ENCODE peak calls at places on chromosomes 13 and 19, in seven cellular contexts. One of them, this sample, is unnamed.
A peak's percentile ranks its signal among the peaks of the same experiment; 100 is the strongest.

GRCh38 chr19:31461814-31462539 is 112.7 kb upstream of the TSHZ3 start:
- DNase-seq in fibroblast of lung: peak; percentile 6
- DNase-seq in adrenal gland: no peak
- DNase-seq in GM12864: no peak
- DNase-seq in GM23338: peak; percentile 47
- DNase-seq in stomach: no peak
- DNase-seq in heart right ventricle: no peak
- DNase-seq in this sample: peak; percentile 73

GRCh38 chr13:35789335-35790166 is 313.1 kb upstream of the MAB21L1 start:
- DNase-seq in heart right ventricle: no peak
- DNase-seq in GM12864: no peak
- DNase-seq in fibroblast of lung: peak; percentile 43
- DNase-seq in adrenal gland: no peak
- DNase-seq in stomach: no peak
- DNase-seq in GM23338: peak; percentile 53
- DNase-seq in this sample: peak; percentile 65

GRCh38 chr19:38417544-38418506 is 8.2 kb downstream of the RASGRP4 start:
- DNase-seq in heart right ventricle: peak; percentile 67
- DNase-seq in fibroblast of lung: no peak
- DNase-seq in GM23338: peak; percentile 92
- DNase-seq in GM12864: peak; percentile 38
- DNase-seq in stomach: peak; percentile 63
- DNase-seq in adrenal gland: peak; percentile 63
- DNase-seq in this sample: no peak

GRCh38 chr13:109309625-109310363 is 476.6 kb downstream of the IRS2 start:
- DNase-seq in GM23338: no peak
- DNase-seq in heart right ventricle: no peak
- DNase-seq in adrenal gland: no peak
- DNase-seq in stomach: peak; percentile 43
- DNase-seq in GM12864: no peak
- DNase-seq in fibroblast of lung: no peak
- DNase-seq in this sample: no peak

GRCh38 chr13:81874681-81875661 is 1534.0 kb upstream of the SPRY2 start:
- DNase-seq in stomach: no peak
- DNase-seq in adrenal gland: no peak
- DNase-seq in heart right ventricle: no peak
- DNase-seq in GM23338: peak; percentile 89
- DNase-seq in fibroblast of lung: no peak
- DNase-seq in GM12864: no peak
- DNase-seq in this sample: no peak

GRCh38 chr19:45972081-45972943 is 1.4 kb downstream of the NOVA2 start:
- DNase-seq in heart right ventricle: no peak
- DNase-seq in fibroblast of lung: peak; percentile 3
- DNase-seq in GM12864: no peak
- DNase-seq in GM23338: no peak
- DNase-seq in stomach: no peak
- DNase-seq in adrenal gland: peak; percentile 70
- DNase-seq in this sample: no peak

GRCh38 chr13:114096811-114097503 is 35.5 kb downstream of the RASA3 start:
- DNase-seq in stomach: no peak
- DNase-seq in fibroblast of lung: no peak
- DNase-seq in GM23338: no peak
- DNase-seq in adrenal gland: peak; percentile 64
- DNase-seq in GM12864: no peak
- DNase-seq in heart right ventricle: no peak
- DNase-seq in this sample: no peak

GRCh38 chr13:113616991-113617749 is 32.6 kb downstream of the TFDP1 start:
- DNase-seq in stomach: peak; percentile 44
- DNase-seq in GM12864: no peak
- DNase-seq in fibroblast of lung: peak; percentile 73
- DNase-seq in heart right ventricle: no peak
- DNase-seq in adrenal gland: no peak
- DNase-seq in GM23338: peak; percentile 69
- DNase-seq in this sample: no peak

GRCh38 chr13:91308299-91308698 is 39.2 kb upstream of the MIR17HG start:
- DNase-seq in GM12864: no peak
- DNase-seq in fibroblast of lung: no peak
- DNase-seq in adrenal gland: no peak
- DNase-seq in GM23338: peak; percentile 60
- DNase-seq in stomach: no peak
- DNase-seq in heart right ventricle: no peak
- DNase-seq in this sample: no peak

GRCh38 chr13:106521101-106521799 is 14.2 kb downstream of the EFNB2 start:
- DNase-seq in stomach: no peak
- DNase-seq in fibroblast of lung: no peak
- DNase-seq in GM12864: no peak
- DNase-seq in GM23338: peak; percentile 43
- DNase-seq in adrenal gland: no peak
- DNase-seq in heart right ventricle: no peak
- DNase-seq in this sample: no peak

GRCh38 chr13:95301135-95301946 is at the start of gene ABCC4:
- DNase-seq in adrenal gland: peak; percentile 62
- DNase-seq in heart right ventricle: peak; percentile 69
- DNase-seq in GM12864: no peak
- DNase-seq in fibroblast of lung: peak; percentile 72
- DNase-seq in GM23338: peak; percentile 84
- DNase-seq in stomach: peak; percentile 70
- DNase-seq in this sample: peak; percentile 66
- H3K4me3 ChIP-seq in adrenal gland: no peak within 1 kb of the TSS
- H3K4me3 ChIP-seq in heart right ventricle: peak within 1 kb of the TSS; percentile 54
- H3K4me3 ChIP-seq in GM12864: peak within 1 kb of the TSS; percentile 65
- H3K4me3 ChIP-seq in fibroblast of lung: peak within 1 kb of the TSS; percentile 96
- H3K4me3 ChIP-seq in GM23338: peak within 1 kb of the TSS; percentile 79
- H3K4me3 ChIP-seq in stomach: peak within 1 kb of the TSS; percentile 83
- H3K4me3 ChIP-seq in this sample: peak within 1 kb of the TSS; percentile 91

GRCh38 chr19:30074096-30074495 is 132.1 kb downstream of the URI1 start:
- DNase-seq in adrenal gland: no peak
- DNase-seq in heart right ventricle: no peak
- DNase-seq in fibroblast of lung: no peak
- DNase-seq in GM12864: no peak
- DNase-seq in GM23338: no peak
- DNase-seq in stomach: no peak
- DNase-seq in this sample: no peak
- TF ChIP-seq CTCF in adrenal gland: no peak
- TF ChIP-seq CTCF in heart right ventricle: no peak
- TF ChIP-seq CTCF in fibroblast of lung: no peak
- TF ChIP-seq CTCF in GM12864: no peak
- TF ChIP-seq CTCF in GM23338: no peak
- TF ChIP-seq CTCF in stomach: no peak
- TF ChIP-seq CTCF in this sample: no peak

GRCh38 chr19:36421749-36422481 is 3.5 kb upstream of the ZFP82 start:
- DNase-seq in adrenal gland: no peak
- DNase-seq in heart right ventricle: no peak
- DNase-seq in stomach: no peak
- DNase-seq in fibroblast of lung: peak; percentile 24
- DNase-seq in GM23338: peak; percentile 23
- DNase-seq in GM12864: no peak
- DNase-seq in this sample: no peak

GRCh38 chr19:36417752-36418286 is 625 bp downstream of the ZFP82 start:
- DNase-seq in adrenal gland: no peak
- DNase-seq in heart right ventricle: peak; percentile 13
- DNase-seq in fibroblast of lung: no peak
- DNase-seq in GM12864: no peak
- DNase-seq in GM23338: peak; percentile 45
- DNase-seq in stomach: no peak
- DNase-seq in this sample: no peak

GRCh38 chr19:36418287-36419001 is at the start of gene ZFP82:
- DNase-seq in adrenal gland: peak; percentile 85
- DNase-seq in GM12864: peak; percentile 69
- DNase-seq in stomach: peak; percentile 58
- DNase-seq in heart right ventricle: peak; percentile 90
- DNase-seq in GM23338: peak; percentile 95
- DNase-seq in fibroblast of lung: peak; percentile 81
- DNase-seq in this sample: peak; percentile 77

GRCh38 chr19:36423925-36424324 is 5.5 kb upstream of the ZFP82 start:
- DNase-seq in GM12864: no peak
- DNase-seq in GM23338: peak; percentile 54
- DNase-seq in heart right ventricle: no peak
- DNase-seq in fibroblast of lung: no peak
- DNase-seq in adrenal gland: no peak
- DNase-seq in stomach: no peak
- DNase-seq in this sample: no peak

GRCh38 chr19:36420961-36421748 is 2.7 kb upstream of the ZFP82 start:
- DNase-seq in GM23338: peak; percentile 76
- DNase-seq in GM12864: no peak
- DNase-seq in stomach: no peak
- DNase-seq in heart right ventricle: peak; percentile 54
- DNase-seq in adrenal gland: peak; percentile 57
- DNase-seq in fibroblast of lung: peak; percentile 71
- DNase-seq in this sample: peak; percentile 28
- H3K4me3 ChIP-seq in GM23338: peak overlapping the region; percentile 76
- H3K4me3 ChIP-seq in GM12864: no peak overlapping the region
- H3K4me3 ChIP-seq in stomach: peak overlapping the region; percentile 45
- H3K4me3 ChIP-seq in heart right ventricle: peak overlapping the region; percentile 36
- H3K4me3 ChIP-seq in adrenal gland: no peak overlapping the region
- H3K4me3 ChIP-seq in fibroblast of lung: peak overlapping the region; percentile 47
- H3K4me3 ChIP-seq in this sample: peak overlapping the region; percentile 48

GRCh38 chr13:52450793-52451116 is 321 bp upstream of the VPS36 start:
- DNase-seq in fibroblast of lung: no peak
- DNase-seq in adrenal gland: no peak
- DNase-seq in stomach: no peak
- DNase-seq in GM12864: no peak
- DNase-seq in heart right ventricle: no peak
- DNase-seq in GM23338: no peak
- DNase-seq in this sample: no peak
- TF ChIP-seq CTCF in fibroblast of lung: no peak
- TF ChIP-seq CTCF in adrenal gland: no peak
- TF ChIP-seq CTCF in stomach: no peak
- TF ChIP-seq CTCF in GM12864: no peak
- TF ChIP-seq CTCF in heart right ventricle: no peak
- TF ChIP-seq CTCF in GM23338: no peak
- TF ChIP-seq CTCF in this sample: no peak

DNA sequence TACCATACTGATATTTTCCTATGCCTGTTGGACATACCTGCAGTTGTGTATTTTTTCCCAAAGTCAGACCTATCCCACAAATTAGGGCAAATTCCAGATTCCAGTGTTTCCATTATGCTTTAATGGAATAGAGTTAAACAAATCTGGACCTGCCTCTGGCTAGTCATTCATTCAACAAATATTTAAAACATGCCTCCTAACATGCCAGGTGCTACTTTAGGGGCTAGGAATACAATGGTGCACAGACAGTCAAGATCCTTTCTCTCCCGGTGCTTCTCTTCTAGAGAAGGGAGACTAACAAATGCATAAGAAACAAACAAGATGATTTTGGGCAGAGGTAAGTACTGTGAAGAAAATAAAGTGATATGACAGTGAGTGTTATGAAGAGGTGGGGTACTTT is 7.5 kb upstream of the WDFY2 start:
- DNase-seq in adrenal gland: no peak
- DNase-seq in stomach: no peak
- DNase-seq in GM12864: no peak
- DNase-seq in GM23338: no peak
- DNase-seq in heart right ventricle: no peak
- DNase-seq in fibroblast of lung: no peak
- DNase-seq in this sample: no peak
- H3K4me3 ChIP-seq in adrenal gland: no peak overlapping the region
- H3K4me3 ChIP-seq in stomach: no peak overlapping the region
- H3K4me3 ChIP-seq in GM12864: no peak overlapping the region
- H3K4me3 ChIP-seq in GM23338: no peak overlapping the region
- H3K4me3 ChIP-seq in heart right ventricle: no peak overlapping the region
- H3K4me3 ChIP-seq in fibroblast of lung: no peak overlapping the region
- H3K4me3 ChIP-seq in this sample: no peak overlapping the region

DNA sequence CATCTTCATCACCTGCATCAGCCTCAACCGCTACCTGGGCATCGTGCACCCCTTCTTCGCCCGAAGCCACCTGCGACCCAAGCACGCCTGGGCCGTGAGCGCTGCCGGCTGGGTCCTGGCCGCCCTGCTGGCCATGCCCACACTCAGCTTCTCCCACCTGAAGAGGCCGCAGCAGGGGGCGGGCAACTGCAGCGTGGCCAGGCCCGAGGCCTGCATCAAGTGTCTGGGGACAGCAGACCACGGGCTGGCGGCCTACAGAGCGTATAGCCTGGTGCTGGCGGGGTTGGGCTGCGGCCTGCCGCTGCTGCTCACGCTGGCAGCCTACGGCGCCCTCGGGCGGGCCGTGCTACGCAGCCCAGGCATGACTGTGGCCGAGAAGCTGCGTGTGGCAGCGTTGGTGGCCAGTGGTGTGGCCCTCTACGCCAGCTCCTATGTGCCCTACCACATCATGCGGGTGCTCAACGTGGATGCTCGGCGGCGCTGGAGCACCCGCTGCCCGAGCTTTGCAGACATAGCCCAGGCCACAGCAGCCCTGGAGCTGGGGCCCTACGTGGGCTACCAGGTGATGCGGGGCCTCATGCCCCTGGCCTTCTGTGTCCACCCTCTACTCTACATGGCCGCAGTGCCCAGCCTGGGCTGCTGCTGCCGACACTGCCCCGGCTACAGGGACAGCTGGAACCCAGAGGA is 2.6 kb downstream of the P2RY11 start:
- DNase-seq in adrenal gland: no peak
- DNase-seq in heart right ventricle: no peak
- DNase-seq in GM23338: peak; percentile 46
- DNase-seq in GM12864: no peak
- DNase-seq in stomach: no peak
- DNase-seq in fibroblast of lung: no peak
- DNase-seq in this sample: no peak
- TF ChIP-seq CTCF in adrenal gland: no peak
- TF ChIP-seq CTCF in heart right ventricle: no peak
- TF ChIP-seq CTCF in GM23338: no peak
- TF ChIP-seq CTCF in GM12864: no peak
- TF ChIP-seq CTCF in stomach: no peak
- TF ChIP-seq CTCF in fibroblast of lung: no peak
- TF ChIP-seq CTCF in this sample: no peak

DNA sequence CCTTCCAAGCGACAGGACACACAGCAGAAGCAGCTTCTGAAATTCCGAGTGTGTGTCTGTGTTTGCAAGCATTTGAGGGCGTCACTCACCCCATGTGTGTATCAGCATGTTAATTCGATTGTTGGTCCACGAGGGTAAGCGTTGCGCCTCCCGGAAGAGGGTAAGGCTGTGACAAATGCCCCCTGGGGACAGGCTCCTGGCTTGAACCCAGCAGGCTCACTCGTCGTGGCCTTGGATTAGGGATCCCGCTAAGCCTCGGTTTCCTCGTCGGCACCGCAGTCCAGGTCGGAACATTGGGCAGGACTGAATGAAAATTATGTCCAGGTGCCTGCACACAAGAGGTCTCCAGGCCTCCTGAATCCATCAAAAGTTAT is 606 bp upstream of the STXBP2 start:
- DNase-seq in stomach: no peak
- DNase-seq in adrenal gland: no peak
- DNase-seq in fibroblast of lung: no peak
- DNase-seq in heart right ventricle: no peak
- DNase-seq in GM23338: no peak
- DNase-seq in GM12864: no peak
- DNase-seq in this sample: no peak
- H3K4me3 ChIP-seq in stomach: peak overlapping the region; percentile 61
- H3K4me3 ChIP-seq in adrenal gland: no peak overlapping the region
- H3K4me3 ChIP-seq in fibroblast of lung: peak overlapping the region; percentile 27
- H3K4me3 ChIP-seq in heart right ventricle: no peak overlapping the region
- H3K4me3 ChIP-seq in GM23338: peak overlapping the region; percentile 81
- H3K4me3 ChIP-seq in GM12864: peak overlapping the region; percentile 89
- H3K4me3 ChIP-seq in this sample: no peak overlapping the region

GRCh38 chr19:52695996-52696395 is 38.8 kb downstream of the ZNF611 start:
- DNase-seq in stomach: no peak
- DNase-seq in adrenal gland: no peak
- DNase-seq in heart right ventricle: no peak
- DNase-seq in GM12864: no peak
- DNase-seq in GM23338: peak; percentile 51
- DNase-seq in fibroblast of lung: no peak
- DNase-seq in this sample: no peak
- TF ChIP-seq CTCF in stomach: no peak
- TF ChIP-seq CTCF in adrenal gland: no peak
- TF ChIP-seq CTCF in heart right ventricle: no peak
- TF ChIP-seq CTCF in GM12864: no peak
- TF ChIP-seq CTCF in GM23338: peak; percentile 32
- TF ChIP-seq CTCF in fibroblast of lung: no peak
- TF ChIP-seq CTCF in this sample: no peak

This sample was measured in fibroblast of the aortic adventitia.